ENCODE peak calls at places on chromosome 12, in eight cellular contexts. U is heart right ventricle; Z is CD8-positive, alpha-beta T cell; S is psoas muscle; Y is stomach; T is OCI-LY7; L is ovary; M is thyroid gland. I is an unnamed sample. For H3K4me1, the result is how much of the 10 kb centered on the place peaks cover.

GRCh38 chr12:120574106-120574505 is 7.1 kb downstream of the POP5 start:
- DNase-seq in U (no peak), Z (no peak), S (no peak), Y (no peak), T (no peak), L (no peak), M (no peak), I (no peak)

GRCh38 chr12:92421701-92422100 is 276.1 kb upstream of the BTG1 start:
- DNase-seq in U (no peak), Z (no peak), S (no peak), Y (no peak), T (no peak), L (no peak), M (no peak), I (no peak)

GRCh38 chr12:87796961-87797516 is 232.2 kb downstream of the C12orf50 start:
- DNase-seq in U (no peak), Z (no peak), S (no peak), Y (no peak), T (no peak), L (no peak), M (no peak), I (no peak)

GRCh38 chr12:92927436-92928116 is 1.5 kb downstream of the EEA1 start:
- DNase-seq in U (no peak), Z (no peak), S (no peak), Y (no peak), T (peak), L (no peak), M (no peak), I (no peak)

GRCh38 chr12:47507221-47507620 is 198.6 kb downstream of the RPAP3 start:
- DNase-seq in U (no peak), Z (no peak), S (no peak), Y (no peak), T (no peak), L (no peak), M (no peak), I (no peak)

GRCh38 chr12:1632702-1633101 is 3.7 kb downstream of the WNT5B start:
- DNase-seq in U (no peak), Z (no peak), S (no peak), Y (no peak), T (no peak), L (no peak), M (no peak), I (peak)

GRCh38 chr12:53954694-53955035 is at the start of gene HOXC12:
- DNase-seq in U (no peak), Z (no peak), S (no peak), Y (no peak), T (no peak), L (no peak), M (no peak), I (no peak)

GRCh38 chr12:53268009-53268636 is at the start of gene ESPL1:
- DNase-seq in U (peak), Z (peak), S (peak), Y (peak), T (peak), L (peak), M (peak), I (peak)

GRCh38 chr12:1890119-1890703 is 28.2 kb downstream of the CACNA2D4 start:
- DNase-seq in U (no peak), Z (no peak), S (no peak), Y (no peak), T (no peak), L (no peak), M (no peak), I (no peak)

GRCh38 chr12:122865268-122866231 is 30.3 kb downstream of the HIP1R start:
- DNase-seq in U (no peak), Z (no peak), S (no peak), Y (peak), T (peak), L (peak), M (no peak), I (peak)
- H3K4me1 ChIP-seq in U (half or more), Z (under half), S (under half), Y (half or more), T (under half), L (under half), M (under half), I (under half)

GRCh38 chr12:68402422-68402821 is 70.3 kb upstream of the MDM1 start:
- DNase-seq in U (no peak), Z (no peak), S (no peak), Y (no peak), T (no peak), L (no peak), M (no peak), I (no peak)

GRCh38 chr12:68403296-68403695 is 71.1 kb upstream of the MDM1 start:
- DNase-seq in U (no peak), Z (no peak), S (no peak), Y (no peak), T (no peak), L (no peak), M (no peak), I (no peak)

GRCh38 chr12:68405292-68405900 is 73.2 kb upstream of the MDM1 start:
- DNase-seq in U (peak), Z (no peak), S (no peak), Y (no peak), T (no peak), L (no peak), M (no peak), I (no peak)

GRCh38 chr12:68403711-68404110 is 71.5 kb upstream of the MDM1 start:
- DNase-seq in U (no peak), Z (no peak), S (no peak), Y (no peak), T (no peak), L (no peak), M (no peak), I (no peak)

GRCh38 chr12:68406134-68406576 is 74.0 kb upstream of the MDM1 start:
- DNase-seq in U (peak), Z (no peak), S (peak), Y (peak), T (no peak), L (peak), M (peak), I (peak)
- TF ChIP-seq CTCF in U (peak), Z (no peak), S (peak), Y (peak), T (no peak), L (peak), M (no peak), I (peak)

DNA sequence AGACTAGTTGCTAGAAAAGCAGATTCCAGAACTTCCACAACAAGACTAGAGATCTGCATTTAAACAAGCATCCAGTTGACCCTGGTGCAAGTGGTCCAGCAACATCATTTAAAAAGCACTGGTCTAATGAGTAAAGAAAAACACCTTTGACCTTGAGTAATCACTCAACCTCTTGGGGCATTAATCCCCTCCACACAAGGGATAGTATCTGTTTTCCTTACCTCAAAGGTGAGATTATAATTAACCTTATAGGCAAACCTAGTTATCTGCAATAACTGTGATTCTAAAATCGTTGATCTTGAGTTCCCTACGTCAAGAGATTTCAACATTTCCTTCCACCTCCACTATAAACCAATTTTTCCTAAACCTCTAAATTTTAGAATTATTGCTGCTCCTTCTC is 1.1 kb downstream of the KDM5A start:
- DNase-seq in U (no peak), Z (no peak), S (no peak), Y (no peak), T (no peak), L (no peak), M (no peak), I (no peak)
- H3K27ac ChIP-seq in U (peak), Z (peak), S (peak), Y (peak), T (peak), L (no peak), M (peak), I (peak)

GRCh38 chr12:3150820-3151590 is 73.8 kb downstream of the TSPAN9 start:
- DNase-seq in U (no peak), Z (no peak), S (no peak), Y (no peak), T (no peak), L (no peak), M (no peak), I (no peak)

GRCh38 chr12:3155710-3156386 is 78.7 kb downstream of the TSPAN9 start:
- DNase-seq in U (no peak), Z (no peak), S (no peak), Y (no peak), T (no peak), L (no peak), M (no peak), I (no peak)

GRCh38 chr12:3152892-3153291 is 75.7 kb downstream of the TSPAN9 start:
- DNase-seq in U (no peak), Z (no peak), S (no peak), Y (no peak), T (no peak), L (no peak), M (no peak), I (no peak)

GRCh38 chr12:3152013-3152412 is 74.8 kb downstream of the TSPAN9 start:
- DNase-seq in U (no peak), Z (no peak), S (no peak), Y (no peak), T (no peak), L (peak), M (peak), I (no peak)

DNA sequence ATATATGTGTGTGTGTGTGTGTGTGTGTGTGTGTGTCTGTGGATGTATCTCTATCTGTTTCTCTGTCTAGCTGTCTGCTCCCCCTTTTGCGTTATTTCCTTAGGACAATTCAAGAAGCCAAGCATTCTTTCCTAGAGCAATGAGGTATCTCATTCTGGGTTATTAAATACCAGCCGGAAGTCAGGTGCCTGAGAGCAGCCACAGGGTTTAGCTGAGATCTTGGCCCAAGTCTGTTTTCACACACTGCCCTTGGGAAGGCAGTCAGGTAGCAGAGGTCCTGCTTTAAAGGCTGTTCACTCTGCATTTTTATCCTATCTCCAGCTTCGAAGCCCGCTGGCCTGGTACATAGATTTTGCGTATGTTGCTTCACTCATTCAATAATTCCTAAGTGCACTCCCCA is 76.8 kb downstream of the TSPAN9 start:
- DNase-seq in U (no peak), Z (no peak), S (no peak), Y (no peak), T (no peak), L (no peak), M (no peak), I (no peak)
- H3K4me1 ChIP-seq in U (half or more), Z (under half), S (under half), Y (under half), T (under half), L (under half), M (under half), I (under half)

DNA sequence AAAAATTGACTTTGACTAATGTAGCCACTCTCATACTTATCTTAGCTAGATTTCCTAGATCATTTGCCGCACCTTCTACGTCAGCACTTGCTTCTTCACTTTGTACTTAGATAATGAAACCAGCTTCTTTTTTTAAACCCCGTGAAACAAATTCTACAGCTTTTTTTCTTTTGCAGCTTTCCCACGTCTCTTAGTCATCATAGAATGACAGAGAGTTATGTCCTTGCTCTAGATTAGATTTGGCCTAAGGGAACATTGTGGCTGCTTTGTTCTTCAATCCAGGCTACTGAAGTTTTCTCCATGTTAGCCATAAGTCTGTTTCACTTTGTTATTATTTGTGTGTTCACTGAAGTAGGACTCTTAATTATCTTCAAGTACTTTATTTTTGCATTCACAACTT is 94.9 kb downstream of the SLCO1A2 start:
- DNase-seq in U (no peak), Z (no peak), S (no peak), Y (no peak), T (no peak), L (no peak), M (no peak), I (no peak)
- TF ChIP-seq CTCF in U (no peak), Z (no peak), S (no peak), Y (no peak), T (no peak), L (no peak), M (no peak), I (no peak)

GRCh38 chr12:95215925-95216324 is 1.3 kb downstream of the FGD6 start:
- DNase-seq in U (no peak), Z (no peak), S (no peak), Y (no peak), T (peak), L (no peak), M (no peak), I (no peak)
- H3K27ac ChIP-seq in U (no peak), Z (no peak), S (no peak), Y (peak), T (peak), L (no peak), M (peak), I (peak)